ENCODE peak calls at places on chromosomes 12 and 14, in eight cellular contexts. I is natural killer cell, G is cardiac fibroblast, F is H1, B is neural progenitor cell, K is WTC11, M is fibroblast of lung, V is SK-N-SH. H is an unnamed sample.

GRCh38 chr12:8541591-8541990 is 886 bp upstream of the CLEC4E start:
- DNase-seq in I (no peak), G (no peak), F (no peak), B (no peak), K (no peak), M (no peak), V (no peak), H (no peak)

GRCh38 chr12:64611430-64612286 is 1.4 kb downstream of the RASSF3 start:
- DNase-seq in I (no peak), G (peak), F (no peak), B (peak), K (peak), M (peak), V (peak), H (peak)

GRCh38 chr14:91349481-91350074 is 68.0 kb downstream of the CCDC88C start:
- DNase-seq in I (no peak), G (no peak), F (no peak), B (no peak), K (no peak), M (no peak), V (no peak), H (no peak)

GRCh38 chr14:26917086-26917485 is 319.3 kb upstream of the NOVA1 start:
- DNase-seq in I (no peak), G (peak), F (no peak), B (peak), K (no peak), M (peak), V (peak), H (no peak)

GRCh38 chr14:95444132-95445129 is 72.0 kb downstream of the SYNE3 start:
- DNase-seq in I (no peak), G (no peak), F (no peak), B (no peak), K (no peak), M (no peak), V (no peak), H (no peak)

GRCh38 chr14:60563113-60563512 is 54.2 kb downstream of the SIX6 start:
- DNase-seq in I (no peak), G (peak), F (no peak), B (no peak), K (no peak), M (peak), V (no peak), H (no peak)

GRCh38 chr12:110249105-110249504 is 31.9 kb upstream of the ATP2A2 start:
- DNase-seq in I (no peak), G (no peak), F (no peak), B (no peak), K (no peak), M (peak), V (no peak), H (no peak)

GRCh38 chr12:48980953-48981756 is 3.0 kb downstream of the WNT1 start:
- DNase-seq in I (peak), G (no peak), F (no peak), B (peak), K (peak), M (no peak), V (peak), H (no peak)

GRCh38 chr14:79056879-79057278 is 886.7 kb downstream of the NRXN3 start:
- DNase-seq in I (no peak), G (peak), F (no peak), B (no peak), K (no peak), M (peak), V (no peak), H (no peak)

DNA sequence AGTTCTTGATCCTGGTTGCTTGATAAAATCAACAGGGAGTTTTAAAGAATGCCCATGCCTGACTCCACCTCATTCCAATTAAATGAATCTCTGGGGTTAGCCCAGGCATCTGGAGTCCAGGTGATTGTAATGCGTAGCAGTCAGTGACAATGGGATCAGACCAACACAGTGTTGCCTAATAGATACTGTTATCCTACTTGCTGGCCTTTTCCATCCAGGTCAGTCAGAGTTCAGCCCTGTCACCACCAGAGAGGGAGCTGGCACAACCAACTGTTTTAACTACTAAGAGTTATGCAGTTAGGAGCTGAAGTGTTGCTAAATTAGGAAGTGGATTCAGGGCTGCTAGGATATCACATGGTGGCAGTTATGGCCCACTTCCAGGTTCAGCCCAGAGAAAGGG is 107.1 kb downstream of the GPR135 start:
- DNase-seq in I (no peak), G (peak), F (peak), B (peak), K (peak), M (peak), V (peak), H (no peak)
- TF ChIP-seq CTCF in I (no peak), G (no peak), F (no peak), B (no peak), K (no peak), M (no peak), V (no peak), H (no peak)

GRCh38 chr14:101851183-101851582 is 89.7 kb downstream of the PPP2R5C start:
- DNase-seq in I (no peak), G (no peak), F (no peak), B (no peak), K (no peak), M (no peak), V (no peak), H (no peak)

GRCh38 chr14:101851716-101852395 is 90.3 kb downstream of the PPP2R5C start:
- DNase-seq in I (no peak), G (no peak), F (no peak), B (no peak), K (no peak), M (no peak), V (no peak), H (no peak)

GRCh38 chr14:101849640-101850039 is 88.1 kb downstream of the PPP2R5C start:
- DNase-seq in I (no peak), G (no peak), F (no peak), B (no peak), K (no peak), M (no peak), V (no peak), H (no peak)

GRCh38 chr14:101845896-101846295 is 84.4 kb downstream of the PPP2R5C start:
- DNase-seq in I (no peak), G (no peak), F (no peak), B (no peak), K (no peak), M (no peak), V (peak), H (no peak)

DNA sequence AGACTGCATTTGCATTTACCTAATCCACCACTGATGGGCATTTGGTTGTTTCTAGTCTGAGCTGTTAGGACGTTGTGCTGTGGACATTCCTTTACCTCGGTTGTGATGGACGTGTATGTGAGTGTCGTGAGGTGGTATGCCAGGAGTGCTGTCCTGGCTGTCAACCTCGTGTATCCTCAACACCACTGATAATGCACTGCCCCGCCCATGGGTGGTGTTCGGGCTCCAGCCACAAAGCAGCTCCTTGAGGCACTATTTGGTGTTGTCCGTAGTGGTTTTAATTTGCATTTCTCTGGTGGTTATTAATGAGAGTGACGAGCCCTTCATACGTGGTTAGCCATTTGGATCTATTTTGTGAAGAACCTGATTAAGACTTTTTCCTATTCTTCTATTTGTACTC is 87.6 kb downstream of the PPP2R5C start:
- DNase-seq in I (no peak), G (no peak), F (no peak), B (no peak), K (no peak), M (no peak), V (no peak), H (no peak)
- TF ChIP-seq CTCF in I (no peak), G (no peak), F (no peak), B (no peak), K (no peak), M (no peak), V (no peak), H (no peak)

DNA sequence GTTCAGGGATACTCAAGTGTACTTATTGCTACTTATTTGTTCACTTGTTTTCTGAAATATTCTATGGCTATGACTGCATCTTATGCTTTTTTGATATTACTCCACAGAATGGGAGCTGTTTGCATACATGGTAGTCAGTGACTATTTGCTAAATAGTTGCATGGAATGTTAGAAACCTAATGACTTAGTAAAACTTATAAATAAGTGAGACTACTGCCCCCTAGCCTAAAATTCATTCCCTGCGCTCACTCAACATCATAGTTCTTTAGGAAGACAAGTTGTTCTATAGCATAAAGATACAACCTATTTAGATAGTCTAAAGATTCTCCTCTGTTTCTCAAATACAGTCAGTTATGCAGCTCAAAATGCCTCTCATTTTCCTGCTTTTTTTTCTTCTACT is 305.5 kb downstream of the CEP128 start:
- DNase-seq in I (no peak), G (peak), F (no peak), B (peak), K (no peak), M (peak), V (no peak), H (no peak)
- TF ChIP-seq CTCF in I (no peak), G (peak), F (no peak), B (peak), K (no peak), M (peak), V (no peak), H (no peak)

GRCh38 chr14:71011479-71011878 is 104.2 kb downstream of the PCNX1 start:
- DNase-seq in I (no peak), G (peak), F (no peak), B (no peak), K (no peak), M (no peak), V (no peak), H (no peak)
- TF ChIP-seq CTCF in I (peak), G (peak), F (no peak), B (peak), K (no peak), M (peak), V (peak), H (no peak)

GRCh38 chr12:29688914-29689313 is 94.8 kb downstream of the TMTC1 start:
- DNase-seq in I (no peak), G (no peak), F (no peak), B (no peak), K (no peak), M (no peak), V (no peak), H (no peak)

GRCh38 chr12:29693962-29694361 is 89.8 kb downstream of the TMTC1 start:
- DNase-seq in I (no peak), G (no peak), F (no peak), B (no peak), K (no peak), M (no peak), V (no peak), H (no peak)

GRCh38 chr12:29691146-29691854 is 92.4 kb downstream of the TMTC1 start:
- DNase-seq in I (no peak), G (no peak), F (no peak), B (peak), K (peak), M (no peak), V (no peak), H (no peak)

GRCh38 chr12:29692237-29692636 is 91.5 kb downstream of the TMTC1 start:
- DNase-seq in I (no peak), G (no peak), F (no peak), B (no peak), K (no peak), M (no peak), V (no peak), H (no peak)

GRCh38 chr12:29690728-29691127 is 93.0 kb downstream of the TMTC1 start:
- DNase-seq in I (no peak), G (no peak), F (no peak), B (no peak), K (no peak), M (no peak), V (no peak), H (no peak)
- TF ChIP-seq CTCF in I (no peak), G (no peak), F (no peak), B (no peak), K (no peak), M (no peak), V (no peak), H (no peak)

DNA sequence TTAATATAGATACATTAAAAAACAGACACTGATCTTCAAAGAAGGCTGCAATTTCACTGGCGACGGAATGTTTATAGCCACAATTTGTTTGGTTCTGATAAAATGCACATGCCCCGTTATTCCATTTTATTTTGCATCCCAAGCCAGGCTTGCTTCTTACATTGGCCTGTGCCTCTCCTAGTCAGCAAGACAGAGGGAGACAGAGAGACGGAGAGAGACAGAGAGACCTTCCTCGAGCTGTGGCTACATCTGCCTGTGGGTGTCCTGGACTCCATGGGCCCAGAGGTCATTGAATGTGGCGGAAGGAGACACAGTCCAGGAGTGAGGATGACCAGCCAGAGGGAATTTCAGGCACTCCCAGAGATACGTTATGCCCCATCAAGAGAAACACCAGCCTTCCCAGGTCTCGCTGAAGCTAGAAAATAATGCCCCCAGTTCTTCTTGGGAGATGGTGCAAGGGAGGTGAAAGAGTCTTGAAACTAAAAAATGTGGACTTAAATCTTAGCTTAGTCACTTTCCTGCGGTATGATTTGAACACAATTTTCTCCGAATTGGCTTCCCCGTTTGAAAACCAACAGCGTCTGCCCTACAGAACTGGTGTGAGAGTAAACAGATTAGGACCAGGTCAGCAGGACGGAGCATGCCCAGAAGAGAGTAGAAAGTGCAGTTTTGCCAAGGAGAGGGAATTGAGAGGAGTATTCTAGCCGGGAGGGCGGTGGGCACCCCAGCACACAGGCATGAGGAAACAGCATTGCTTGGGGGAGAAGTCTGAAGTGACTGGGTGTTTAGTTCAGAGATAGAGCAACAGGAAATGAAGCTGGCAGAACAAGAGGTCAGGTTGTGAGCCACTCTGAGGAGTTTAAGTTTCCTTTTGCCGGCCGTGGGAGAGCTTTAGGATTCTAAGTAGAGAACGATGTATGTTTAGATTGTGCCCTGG is 926.9 kb downstream of the VRK1 start:
- DNase-seq in I (peak), G (no peak), F (no peak), B (no peak), K (no peak), M (no peak), V (no peak), H (no peak)
- TF ChIP-seq CTCF in I (no peak), G (no peak), F (no peak), B (no peak), K (no peak), M (no peak), V (no peak), H (no peak)